ENCODE peak calls at places on chromosomes 11 and 22, in six cellular contexts. R is fibroblast of mammary gland; E is astrocyte of the spinal cord; C is effector memory CD4-positive, alpha-beta T cell; H is AG09309; N is mesenchymal stem cell. V is an unnamed sample.

GRCh38 chr11:105448703-105449079 is 161.2 kb upstream of the GRIA4 start:
- DNase-seq in H (no peak), C (no peak), R (no peak), E (no peak), N (no peak), V (no peak)

GRCh38 chr11:94768602-94769511 is 701 bp downstream of the AMOTL1 start:
- DNase-seq in E (peak; percentile 46), N (peak; percentile 63), R (no peak), C (no peak), H (no peak), V (peak; percentile 52)

GRCh38 chr22:34414467-34415440 is 494.5 kb upstream of the LARGE1 start:
- DNase-seq in E (no peak), R (peak; percentile 8), N (no peak), C (no peak), H (no peak), V (peak; percentile 79)

GRCh38 chr11:33444835-33445594 is 187.8 kb downstream of the HIPK3 start:
- DNase-seq in N (no peak), R (peak; percentile 40), E (peak; percentile 29), C (no peak), H (no peak), V (no peak)

GRCh38 chr11:279966-280761 is 2.0 kb downstream of the NLRP6 start:
- DNase-seq in R (peak; percentile 9), N (no peak), C (no peak), H (no peak), E (peak; percentile 15), V (no peak)

GRCh38 chr11:20113147-20113435 is 47.2 kb downstream of the DBX1 start:
- DNase-seq in E (no peak), H (no peak), R (no peak), C (no peak), N (no peak), V (no peak)

GRCh38 chr11:125224391-125225015 is 60.0 kb downstream of the PKNOX2 start:
- DNase-seq in E (peak; percentile 19), N (peak; percentile 27), C (no peak), H (no peak), R (peak; percentile 17), V (peak; percentile 66)

GRCh38 chr22:46346680-46347405 is 11.3 kb downstream of the TRMU start:
- DNase-seq in H (no peak), E (no peak), N (no peak), R (no peak), C (no peak), V (no peak)

GRCh38 chr11:118921121-118921928 is 4.4 kb downstream of the BCL9L start:
- DNase-seq in N (peak; percentile 98), H (no peak), E (peak; percentile 70), R (peak; percentile 95), C (no peak), V (no peak)

GRCh38 chr11:63610604-63611394 is 3.4 kb downstream of the PLAAT3 start:
- DNase-seq in R (peak; percentile 61), H (no peak), C (no peak), E (peak; percentile 84), N (no peak), V (peak; percentile 50)

GRCh38 chr22:25682071-25682470 is 59.9 kb upstream of the MYO18B start:
- DNase-seq in C (no peak), E (no peak), R (no peak), N (no peak), H (no peak), V (peak; percentile 64)

GRCh38 chr22:43996170-43996980 is 27.7 kb upstream of the PARVB start:
- DNase-seq in H (no peak), E (no peak), N (no peak), R (no peak), C (peak; percentile 31), V (no peak)

GRCh38 chr11:75639752-75640151 is 29.1 kb downstream of the MAP6 start:
- DNase-seq in C (no peak), E (peak; percentile 59), H (no peak), N (peak; percentile 72), R (peak; percentile 20), V (peak; percentile 79)

GRCh38 chr11:106627694-106628093 is 390.6 kb downstream of the GUCY1A2 start:
- DNase-seq in E (no peak), H (no peak), R (no peak), N (no peak), C (no peak), V (no peak)

GRCh38 chr11:119371778-119372182 is 9.7 kb downstream of the USP2 start:
- DNase-seq in N (no peak), C (no peak), E (no peak), H (no peak), R (no peak), V (no peak)

GRCh38 chr11:47052165-47052564 is 115.6 kb downstream of the CSTPP1 start:
- DNase-seq in C (no peak), R (no peak), N (no peak), E (no peak), H (no peak), V (no peak)

GRCh38 chr11:102528618-102529017 is 1.9 kb downstream of the MMP7 start:
- DNase-seq in C (no peak), R (no peak), E (no peak), N (no peak), H (no peak), V (no peak)

GRCh38 chr11:94641167-94641761 is 74.1 kb downstream of the PIWIL4 start:
- DNase-seq in R (peak; percentile 15), E (no peak), N (no peak), H (no peak), C (no peak), V (no peak)

GRCh38 chr11:114367244-114367957 is 32.9 kb downstream of the C11orf71 start:
- DNase-seq in E (no peak), N (no peak), C (no peak), H (no peak), R (no peak), V (no peak)

GRCh38 chr11:5690736-5691135 is 1.1 kb downstream of the TRIM22 start:
- DNase-seq in E (peak; percentile 29), H (no peak), C (no peak), R (peak; percentile 59), N (peak; percentile 18), V (no peak)

GRCh38 chr11:7515544-7515943 is 1.7 kb downstream of the PPFIBP2 start:
- DNase-seq in N (no peak), H (no peak), C (no peak), R (no peak), E (no peak), V (no peak)

GRCh38 chr22:21446128-21446826 is 20.9 kb upstream of the TMEM191C start:
- DNase-seq in H (no peak), C (no peak), R (no peak), E (no peak), N (no peak), V (no peak)

GRCh38 chr11:86117706-86118050 is 48.8 kb upstream of the PICALM start:
- DNase-seq in H (no peak), R (no peak), C (no peak), N (no peak), E (no peak), V (no peak)

GRCh38 chr11:126371595-126371994 is 16.1 kb downstream of the ST3GAL4 start:
- DNase-seq in E (no peak), N (no peak), C (no peak), H (no peak), R (no peak), V (no peak)

GRCh38 chr11:73493838-73494598 is 103.9 kb downstream of the FAM168A start:
- DNase-seq in E (peak; percentile 82), C (no peak), H (no peak), R (peak; percentile 81), N (peak; percentile 42), V (no peak)

GRCh38 chr11:122343247-122343646 is 227.2 kb upstream of the BLID start:
- DNase-seq in H (no peak), E (peak; percentile 38), C (no peak), N (peak; percentile 7), R (no peak), V (no peak)

GRCh38 chr22:44399196-44399837 is 86.6 kb upstream of the SHISAL1 start:
- DNase-seq in H (no peak), E (no peak), N (no peak), C (no peak), R (no peak), V (no peak)

GRCh38 chr11:86639172-86639571 is 33.2 kb downstream of the ME3 start:
- DNase-seq in R (peak; percentile 58), E (no peak), C (no peak), N (peak; percentile 25), H (no peak), V (no peak)

GRCh38 chr22:36369922-36370781 is 17.6 kb downstream of the MYH9 start:
- DNase-seq in C (no peak), R (peak; percentile 48), N (peak; percentile 68), H (no peak), E (peak; percentile 40), V (no peak)
- H3K4me3 ChIP-seq in C (peak overlapping the region; percentile 36), R (no peak overlapping the region), N (no peak overlapping the region), H (no peak overlapping the region), E (no peak overlapping the region), V (no peak overlapping the region)

GRCh38 chr11:45860764-45861510 is 13.7 kb downstream of the CRY2 start:
- DNase-seq in N (no peak), E (no peak), C (no peak), R (no peak), H (no peak), V (no peak)
- H3K4me3 ChIP-seq in N (peak overlapping the region; percentile 8), E (no peak overlapping the region), C (no peak overlapping the region), R (no peak overlapping the region), H (no peak overlapping the region), V (no peak overlapping the region)

GRCh38 chr11:66718320-66718971 is 10.6 kb downstream of the SPTBN2 start:
- DNase-seq in N (no peak), E (no peak), R (no peak), C (no peak), H (no peak), V (peak; percentile 69)
- H3K4me3 ChIP-seq in N (no peak overlapping the region), E (no peak overlapping the region), R (no peak overlapping the region), C (no peak overlapping the region), H (no peak overlapping the region), V (peak overlapping the region; percentile 31)

DNA sequence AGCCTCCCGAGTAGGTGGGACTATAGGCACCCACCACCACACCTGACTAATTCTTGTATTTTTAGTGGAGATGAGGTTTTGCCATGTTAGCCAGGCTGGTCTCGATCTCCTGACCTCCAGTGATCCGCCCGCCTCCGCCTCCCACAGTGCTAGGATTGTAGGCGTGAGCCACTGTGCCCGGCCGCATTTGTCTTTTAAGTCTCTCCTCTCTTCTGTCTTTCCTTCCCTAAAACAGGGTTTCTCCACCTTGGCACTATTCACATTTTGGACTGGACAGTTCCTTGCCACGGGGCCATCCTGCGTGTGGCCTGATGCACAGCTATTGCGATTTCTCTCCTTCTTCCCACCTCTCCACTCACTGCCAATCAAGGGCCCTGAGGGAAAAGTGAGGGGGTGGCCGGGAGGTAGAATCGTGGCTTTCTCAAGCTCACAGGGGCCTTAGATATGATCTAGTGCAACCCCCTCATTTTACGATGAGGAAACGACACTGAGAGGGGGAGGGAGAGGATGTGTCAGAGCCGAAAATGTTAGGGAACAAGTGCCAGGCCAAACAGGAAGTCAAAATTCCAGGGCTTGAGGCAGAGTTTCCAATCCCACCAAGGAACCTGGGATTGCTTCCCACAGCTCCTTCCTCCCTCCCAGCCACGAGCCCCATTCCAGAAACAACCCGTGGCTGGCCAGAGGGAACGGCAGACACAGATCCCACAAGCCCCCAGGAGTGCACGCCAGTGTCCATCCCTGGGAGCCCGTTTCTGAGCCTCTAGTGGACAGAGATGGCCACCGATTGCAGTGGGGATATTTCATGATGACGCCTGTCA is 21.2 kb downstream of the SCGB1A1 start:
- DNase-seq in E (no peak), R (peak; percentile 75), C (no peak), H (no peak), N (no peak), V (no peak)
- H3K4me3 ChIP-seq in E (no peak overlapping the region), R (no peak overlapping the region), C (no peak overlapping the region), H (no peak overlapping the region), N (no peak overlapping the region), V (no peak overlapping the region)

GRCh38 chr22:18076060-18076497 is 1.7 kb upstream of the PEX26 start:
- DNase-seq in H (peak; percentile 74), R (peak; percentile 91), N (peak; percentile 89), E (peak; percentile 90), C (no peak), V (peak; percentile 57)
- H3K4me3 ChIP-seq in H (no peak overlapping the region), R (no peak overlapping the region), N (no peak overlapping the region), E (no peak overlapping the region), C (no peak overlapping the region), V (no peak overlapping the region)